ENCODE peak calls at places on chromosomes 6 and 20, in five cellular contexts. I is psoas muscle, N is left ventricle myocardium inferior, A is kidney, G is breast epithelium. M is an unnamed sample. For H3K36me3, the result is how much of the 10 kb centered on the place peaks cover.

GRCh38 chr20:5402903-5403531 is 86.3 kb upstream of the PROKR2 start:
- DNase-seq in I (no peak), N (no peak), A (no peak), G (no peak), M (no peak)

GRCh38 chr6:44732243-44732642 is 344.7 kb downstream of the CDC5L start:
- DNase-seq in G (no peak), I (no peak), A (no peak), N (no peak), M (no peak)

GRCh38 chr20:31454374-31454773 is 13.9 kb downstream of the DEFB123 start:
- DNase-seq in I (no peak), G (no peak), A (no peak), N (no peak), M (no peak)

GRCh38 chr20:37179671-37180524 is 550 bp upstream of the MROH8 start:
- DNase-seq in N (no peak), I (no peak), A (no peak), G (no peak), M (no peak)

GRCh38 chr20:44477151-44477550 is 1.5 kb downstream of the TTPAL start:
- DNase-seq in N (no peak), A (no peak), I (no peak), G (no peak), M (no peak)

GRCh38 chr20:43914286-43914685 is 366 bp upstream of the TOX2 start:
- DNase-seq in I (no peak), A (no peak), N (no peak), G (no peak), M (no peak)

GRCh38 chr20:4261333-4262284 is 246.3 kb upstream of the RNF24 start:
- DNase-seq in N (no peak), G (no peak), A (no peak), I (no peak), M (no peak)

GRCh38 chr6:97626586-97627441 is 343.8 kb upstream of the MMS22L start:
- DNase-seq in A (no peak), G (no peak), I (no peak), N (no peak), M (no peak)

GRCh38 chr20:6626805-6627204 is 140.7 kb upstream of the BMP2 start:
- DNase-seq in A (no peak), N (no peak), I (no peak), G (no peak), M (no peak)

GRCh38 chr6:149060300-149060984 is 257.1 kb upstream of the TAB2 start:
- DNase-seq in A (peak), N (peak), G (no peak), I (no peak), M (peak)

GRCh38 chr20:20603339-20603990 is 109.0 kb downstream of the RALGAPA2 start:
- DNase-seq in A (no peak), N (no peak), I (no peak), G (no peak), M (peak)

GRCh38 chr6:13425971-13426931 is 61.1 kb downstream of the GFOD1 start:
- DNase-seq in G (peak), A (no peak), N (no peak), I (peak), M (peak)

GRCh38 chr6:71642120-71642519 is 244.2 kb upstream of the RIMS1 start:
- DNase-seq in N (no peak), A (no peak), G (no peak), I (no peak), M (no peak)

DNA sequence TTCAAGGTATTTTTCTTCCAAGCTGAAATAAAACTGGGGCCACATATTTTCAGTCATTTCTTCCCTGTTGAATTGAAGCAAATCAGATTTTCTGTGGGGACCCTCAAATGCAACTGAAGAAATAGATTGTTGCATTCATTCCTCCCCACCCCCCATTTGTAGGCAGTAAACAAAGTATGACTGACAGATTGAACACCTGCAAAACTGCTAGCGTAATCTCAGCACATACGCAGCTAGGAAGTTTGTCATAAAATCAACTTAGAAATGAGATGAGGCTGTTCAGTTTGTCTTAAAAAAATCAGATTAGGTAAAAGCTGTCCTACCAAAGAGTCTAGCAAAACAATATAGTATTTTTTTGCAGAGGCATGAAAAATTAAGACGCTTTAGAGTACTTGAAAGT is 8.9 kb downstream of the GZF1 start:
- DNase-seq in G (no peak), I (no peak), N (no peak), A (no peak), M (no peak)
- TF ChIP-seq CTCF in G (no peak), I (no peak), N (no peak), A (no peak), M (no peak)

DNA sequence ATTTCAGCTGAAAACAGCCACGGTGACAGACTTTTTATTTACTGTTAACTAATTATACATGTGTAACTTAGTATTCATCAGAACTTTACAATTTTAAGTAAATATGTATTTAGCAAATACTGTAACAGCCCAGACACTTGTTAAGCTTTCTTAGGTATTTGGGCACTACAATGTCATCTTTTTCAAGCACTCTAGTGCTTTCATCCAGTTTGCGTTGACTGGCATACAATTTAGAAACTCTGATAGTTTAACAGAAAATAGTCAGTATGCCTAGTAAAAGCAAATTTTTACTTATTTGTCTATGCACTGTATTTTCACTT is 10.6 kb downstream of the RBM39 start:
- DNase-seq in G (no peak), N (no peak), A (no peak), I (no peak), M (no peak)
- H3K36me3 ChIP-seq in G (under half), N (half or more), A (under half), I (half or more), M (half or more)

GRCh38 chr6:88780714-88781389 is 182.6 kb downstream of the RNGTT start:
- DNase-seq in G (no peak), N (no peak), I (no peak), A (no peak), M (no peak)
- TF ChIP-seq CTCF in G (peak), N (peak), I (peak), A (peak), M (peak)

GRCh38 chr6:3819161-3820110 is 29.7 kb upstream of the FAM50B start:
- DNase-seq in A (no peak), G (no peak), I (no peak), N (no peak), M (no peak)
- H3K36me3 ChIP-seq in A (under half), G (under half), I (under half), N (under half), M (under half)

GRCh38 chr6:167937301-167937700 is 60.2 kb upstream of the KIF25 start:
- DNase-seq in A (no peak), I (no peak), G (no peak), N (no peak), M (no peak)
- TF ChIP-seq CTCF in A (no peak), I (no peak), G (no peak), N (no peak), M (no peak)

M was measured in spleen.